ENCODE peak calls at places on chromosomes 1 and 21, in seven cellular contexts. T, E, M, J, S, C and B are unnamed samples.

GRCh38 chr1:1839311-1839965 is 51.4 kb downstream of the GNB1 start:
- DNase-seq in T (no peak), E (no peak), M (no peak), J (no peak), S (peak; percentile 34), C (no peak), B (no peak)

GRCh38 chr1:111990878-111991760 is 1.7 kb upstream of the KCND3 start:
- DNase-seq in T (peak; percentile 92), E (peak; percentile 39), M (peak; percentile 54), J (peak; percentile 87), S (peak; percentile 84), C (peak; percentile 64), B (no peak)

GRCh38 chr1:54120698-54121481 is 31.9 kb downstream of the CDCP2 start:
- DNase-seq in T (no peak), E (peak; percentile 52), M (no peak), J (no peak), S (no peak), C (no peak), B (no peak)

GRCh38 chr1:172638885-172639831 is 19.7 kb upstream of the FASLG start:
- DNase-seq in T (peak; percentile 82), E (no peak), M (peak; percentile 59), J (no peak), S (no peak), C (no peak), B (no peak)

GRCh38 chr1:20105856-20106255 is 13.5 kb downstream of the PLA2G2D start:
- DNase-seq in T (no peak), E (no peak), M (no peak), J (peak; percentile 26), S (no peak), C (no peak), B (no peak)

GRCh38 chr1:11180342-11180744 is 8.8 kb upstream of the ANGPTL7 start:
- DNase-seq in T (no peak), E (no peak), M (no peak), J (no peak), S (no peak), C (no peak), B (no peak)

GRCh38 chr1:110176299-110176956 is 26.1 kb downstream of the SLC6A17 start:
- DNase-seq in T (no peak), E (no peak), M (no peak), J (peak; percentile 20), S (no peak), C (peak; percentile 79), B (peak; percentile 19)

GRCh38 chr1:162699366-162699765 is 67.1 kb downstream of the DDR2 start:
- DNase-seq in T (no peak), E (no peak), M (no peak), J (no peak), S (no peak), C (no peak), B (no peak)

GRCh38 chr21:45632165-45632896 is 11.2 kb upstream of the PCBP3 start:
- DNase-seq in T (peak; percentile 74), E (no peak), M (no peak), J (no peak), S (no peak), C (no peak), B (no peak)

GRCh38 chr1:104636581-104636980 is 886.9 kb downstream of the AMY1C start:
- DNase-seq in T (no peak), E (no peak), M (no peak), J (no peak), S (no peak), C (no peak), B (peak; percentile 8)

GRCh38 chr1:202155478-202156021 is 4.9 kb downstream of the PTPN7 start:
- DNase-seq in T (no peak), E (no peak), M (no peak), J (no peak), S (no peak), C (peak; percentile 83), B (peak; percentile 74)

GRCh38 chr1:221919341-221919740 is 177.5 kb upstream of the DUSP10 start:
- DNase-seq in T (no peak), E (no peak), M (no peak), J (no peak), S (no peak), C (no peak), B (no peak)

GRCh38 chr1:150256549-150257341 is 829 bp upstream of the CA14 start:
- DNase-seq in T (no peak), E (peak; percentile 17), M (no peak), J (no peak), S (peak; percentile 59), C (no peak), B (no peak)

GRCh38 chr1:184624626-184625025 is 130.0 kb downstream of the EDEM3 start:
- DNase-seq in T (no peak), E (no peak), M (no peak), J (no peak), S (no peak), C (no peak), B (no peak)

GRCh38 chr1:18644013-18644399 is 13.4 kb downstream of the PAX7 start:
- DNase-seq in T (no peak), E (no peak), M (no peak), J (no peak), S (no peak), C (no peak), B (no peak)

GRCh38 chr21:35229290-35229689 is 180.2 kb upstream of the RUNX1 start:
- DNase-seq in T (no peak), E (no peak), M (no peak), J (no peak), S (no peak), C (no peak), B (no peak)

GRCh38 chr1:229027622-229028182 is 243.2 kb upstream of the RAB4A start:
- DNase-seq in T (no peak), E (no peak), M (no peak), J (no peak), S (peak; percentile 83), C (no peak), B (no peak)

GRCh38 chr21:41786521-41786987 is 19.7 kb upstream of the RIPK4 start:
- DNase-seq in T (peak; percentile 64), E (no peak), M (no peak), J (peak; percentile 57), S (no peak), C (no peak), B (no peak)

GRCh38 chr1:114024049-114024448 is 44.8 kb downstream of the OLFML3 start:
- DNase-seq in T (no peak), E (no peak), M (no peak), J (no peak), S (no peak), C (no peak), B (no peak)

GRCh38 chr1:1282998-1283397 is 2.8 kb downstream of the SCNN1D start:
- DNase-seq in T (no peak), E (no peak), M (no peak), J (no peak), S (no peak), C (no peak), B (no peak)

GRCh38 chr1:208036177-208036808 is 125.4 kb upstream of the CD34 start:
- DNase-seq in T (no peak), E (peak; percentile 64), M (peak; percentile 18), J (no peak), S (no peak), C (no peak), B (peak; percentile 31)

GRCh38 chr1:98368995-98369394 is 292.5 kb upstream of the SNX7 start:
- DNase-seq in T (no peak), E (no peak), M (no peak), J (no peak), S (no peak), C (no peak), B (no peak)

GRCh38 chr1:6975991-6976390 is 190.7 kb downstream of the CAMTA1 start:
- DNase-seq in T (no peak), E (no peak), M (no peak), J (no peak), S (no peak), C (no peak), B (no peak)

DNA sequence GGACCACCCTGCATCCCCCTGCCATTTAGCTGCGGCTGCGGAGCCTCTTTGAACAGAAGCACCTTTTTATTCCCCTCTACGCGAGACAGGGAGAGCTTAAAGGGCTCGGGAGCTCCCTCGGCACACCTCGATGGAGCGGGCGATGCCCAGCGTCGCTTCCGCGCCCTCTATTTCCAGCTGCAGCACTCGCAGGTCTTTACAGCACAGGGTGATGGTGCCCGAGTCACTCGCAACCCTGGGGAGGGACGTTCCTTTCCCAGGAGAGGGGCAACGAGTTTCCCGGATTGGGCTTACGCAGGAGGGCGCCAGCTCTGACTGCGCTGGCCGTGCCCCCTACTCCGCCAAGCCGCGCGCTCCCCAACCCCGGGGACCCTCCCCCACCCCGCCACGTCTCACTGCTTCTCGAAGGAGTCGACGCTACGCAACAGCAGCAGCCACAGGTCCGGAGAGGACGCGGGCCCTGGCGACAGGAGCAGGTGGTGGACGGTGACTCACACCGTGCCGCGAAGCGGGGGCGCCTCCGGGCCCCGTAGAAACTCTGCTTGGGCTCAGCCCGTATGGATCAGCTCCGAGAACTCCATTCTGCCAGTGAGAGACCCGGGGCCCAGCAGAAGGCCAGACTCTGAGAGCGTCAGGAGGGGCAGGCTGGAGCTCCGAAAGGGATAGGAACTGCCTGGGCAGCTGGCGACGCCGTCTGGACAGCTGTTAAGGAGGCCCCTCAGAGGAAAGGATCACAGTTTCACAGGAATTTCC is 5.8 kb upstream of the FAM167B start:
- DNase-seq in T (peak; percentile 91), E (peak; percentile 65), M (no peak), J (peak; percentile 41), S (peak; percentile 84), C (peak; percentile 80), B (peak; percentile 33)
- TF ChIP-seq POLR2A in T (no peak), E (no peak), M (no peak), J (peak; percentile 39), S (no peak), C (no peak), B (no peak)

GRCh38 chr1:168848041-168848440 is 119.0 kb upstream of the DPT start:
- DNase-seq in T (no peak), E (no peak), M (no peak), J (no peak), S (no peak), C (no peak), B (no peak)

GRCh38 chr1:168845083-168845650 is 116.2 kb upstream of the DPT start:
- DNase-seq in T (no peak), E (no peak), M (no peak), J (no peak), S (no peak), C (no peak), B (peak; percentile 2)

GRCh38 chr1:168842916-168843315 is 113.9 kb upstream of the DPT start:
- DNase-seq in T (no peak), E (no peak), M (no peak), J (no peak), S (no peak), C (no peak), B (no peak)

GRCh38 chr1:168842306-168842705 is 113.3 kb upstream of the DPT start:
- DNase-seq in T (no peak), E (no peak), M (no peak), J (no peak), S (no peak), C (no peak), B (no peak)

GRCh38 chr1:168843950-168844349 is 114.9 kb upstream of the DPT start:
- DNase-seq in T (no peak), E (no peak), M (no peak), J (no peak), S (no peak), C (no peak), B (no peak)
- TF ChIP-seq POLR2A in T (no peak), E (no peak), M (no peak), J (no peak), S (no peak), C (no peak), B (no peak)

GRCh38 chr1:200154069-200154767 is 126.7 kb downstream of the NR5A2 start:
- DNase-seq in T (no peak), E (peak; percentile 74), M (no peak), J (no peak), S (no peak), C (no peak), B (peak; percentile 84)
- TF ChIP-seq POLR2A in T (no peak), E (no peak), M (no peak), J (no peak), S (no peak), C (no peak), B (peak; percentile 71)

GRCh38 chr1:151992345-151993083 is 1.1 kb downstream of the S100A10 start:
- DNase-seq in T (peak; percentile 97), E (peak; percentile 70), M (peak; percentile 99), J (peak; percentile 82), S (peak; percentile 92), C (peak; percentile 76), B (peak; percentile 71)
- TF ChIP-seq POLR2A in T (peak; percentile 19), E (no peak), M (peak; percentile 18), J (peak; percentile 23), S (no peak), C (no peak), B (no peak)